ENCODE peak calls at places on chromosomes 2 and 18, in nine cellular contexts. I is Peyer's patch, W is PC-3, K is H1, G is psoas muscle, R is K562, M is IMR-90, U is esophagus muscularis mucosa, Q is astrocyte of the cerebellum. O is an unnamed sample.

GRCh38 chr2:8608411-8608954 is 73.4 kb upstream of the ID2 start:
- DNase-seq in W (no peak), M (no peak), R (no peak), G (no peak), U (no peak), Q (no peak), I (no peak), K (no peak), O (peak; percentile 64)

GRCh38 chr2:24652265-24653232 is 140.6 kb downstream of the PTRHD1 start:
- DNase-seq in Q (no peak), U (no peak), R (no peak), I (no peak), K (no peak), W (no peak), M (peak; percentile 2), G (no peak), O (no peak)

GRCh38 chr18:78751664-78752063 is 228.0 kb upstream of the SALL3 start:
- DNase-seq in U (no peak), I (peak; percentile 21), R (no peak), K (no peak), M (no peak), W (no peak), G (no peak), Q (no peak), O (no peak)

GRCh38 chr18:48887905-48888531 is 62.7 kb downstream of the SMAD7 start:
- DNase-seq in I (no peak), M (no peak), K (no peak), G (no peak), R (no peak), U (no peak), W (no peak), Q (no peak), O (no peak)

GRCh38 chr2:142104134-142104758 is 26.6 kb downstream of the LRP1B start:
- DNase-seq in U (no peak), R (no peak), Q (no peak), G (no peak), W (peak; percentile 2), I (no peak), K (no peak), M (no peak), O (no peak)

GRCh38 chr2:120761911-120762310 is 26.2 kb downstream of the GLI2 start:
- DNase-seq in U (no peak), W (no peak), K (no peak), R (no peak), I (no peak), M (no peak), Q (no peak), G (no peak), O (no peak)

GRCh38 chr2:124339709-124340108 is 314.6 kb downstream of the CNTNAP5 start:
- DNase-seq in U (no peak), G (no peak), W (no peak), I (no peak), K (no peak), M (no peak), Q (no peak), R (no peak), O (no peak)

GRCh38 chr18:62187543-62188378 is 706 bp downstream of the RELCH start:
- DNase-seq in U (no peak), M (peak; percentile 21), W (peak; percentile 32), R (peak; percentile 48), I (peak; percentile 48), G (no peak), K (peak; percentile 60), Q (peak; percentile 8), O (peak; percentile 37)

GRCh38 chr18:23825496-23825895 is 136.2 kb downstream of the LAMA3 start:
- DNase-seq in G (no peak), I (no peak), Q (no peak), R (no peak), U (no peak), K (no peak), W (no peak), M (no peak), O (no peak)

GRCh38 chr2:219798430-219798829 is 171.0 kb downstream of the SLC4A3 start:
- DNase-seq in W (no peak), Q (no peak), U (no peak), K (no peak), I (no peak), G (no peak), R (no peak), M (no peak), O (no peak)

GRCh38 chr2:189281151-189281550 is 101.6 kb upstream of the COL5A2 start:
- DNase-seq in Q (no peak), I (no peak), W (no peak), R (no peak), K (no peak), U (no peak), M (peak; percentile 8), G (no peak), O (no peak)

GRCh38 chr2:241891315-241891987 is 21.9 kb downstream of the RTP5 start:
- DNase-seq in W (no peak), Q (no peak), G (no peak), M (no peak), U (no peak), R (no peak), I (no peak), K (no peak), O (no peak)

GRCh38 chr2:146457221-146457620 is 1387.6 kb upstream of the ACVR2A start:
- DNase-seq in I (no peak), R (no peak), K (no peak), G (no peak), M (no peak), U (no peak), W (peak; percentile 10), Q (no peak), O (no peak)

GRCh38 chr2:116510117-116510671 is 1304.3 kb upstream of the DDX18 start:
- DNase-seq in M (no peak), Q (no peak), G (no peak), R (peak; percentile 1), I (no peak), K (no peak), U (no peak), W (peak; percentile 73), O (peak; percentile 2)

GRCh38 chr18:51425889-51426288 is 228.4 kb upstream of the MEX3C start:
- DNase-seq in G (peak; percentile 13), I (no peak), Q (no peak), M (no peak), R (no peak), W (no peak), U (no peak), K (no peak), O (peak; percentile 38)

GRCh38 chr2:4882421-4882820 is 809.8 kb upstream of the SOX11 start:
- DNase-seq in Q (no peak), R (no peak), W (peak; percentile 27), I (no peak), M (no peak), U (no peak), K (no peak), G (no peak), O (no peak)

GRCh38 chr2:223590964-223591363 is 11.2 kb downstream of the SCG2 start:
- DNase-seq in M (peak; percentile 92), K (no peak), W (peak; percentile 11), U (no peak), G (no peak), Q (no peak), I (no peak), R (no peak), O (no peak)

GRCh38 chr2:171244970-171245782 is 84.5 kb upstream of the TLK1 start:
- DNase-seq in R (peak; percentile 66), G (no peak), U (peak; percentile 7), M (peak; percentile 44), K (no peak), Q (no peak), I (no peak), W (peak; percentile 22), O (no peak)

GRCh38 chr2:128984066-128984465 is 665.4 kb upstream of the HS6ST1 start:
- DNase-seq in I (no peak), M (no peak), G (no peak), K (no peak), R (no peak), Q (no peak), W (no peak), U (peak; percentile 21), O (no peak)

GRCh38 chr2:51222106-51222505 is 190.2 kb upstream of the NRXN1 start:
- DNase-seq in M (no peak), R (no peak), K (no peak), G (no peak), I (no peak), Q (no peak), W (no peak), U (no peak), O (no peak)

GRCh38 chr2:148745151-148745851 is 100.8 kb downstream of the EPC2 start:
- DNase-seq in I (no peak), M (peak; percentile 50), K (no peak), G (no peak), Q (no peak), R (no peak), W (peak; percentile 20), U (no peak), O (no peak)

GRCh38 chr2:56084117-56084936 is 99.5 kb upstream of the CCDC85A start:
- DNase-seq in K (no peak), W (peak; percentile 63), G (no peak), I (no peak), R (no peak), M (no peak), U (no peak), Q (no peak), O (no peak)

GRCh38 chr2:219724628-219725027 is 97.2 kb downstream of the SLC4A3 start:
- DNase-seq in R (peak; percentile 63), M (peak; percentile 73), W (no peak), I (no peak), K (no peak), Q (no peak), G (no peak), U (peak; percentile 34), O (no peak)

GRCh38 chr2:9961014-9961413 is 9.5 kb downstream of the GRHL1 start:
- DNase-seq in U (no peak), G (no peak), R (peak; percentile 22), I (no peak), M (no peak), K (no peak), W (no peak), Q (no peak), O (no peak)
- TF ChIP-seq CTCF in U (no peak), G (no peak), R (no peak), I (no peak), M (no peak), K (no peak), W (no peak), Q (no peak), O (no peak)

GRCh38 chr2:20241973-20242726 is 17.2 kb upstream of the SDC1 start:
- DNase-seq in I (no peak), G (no peak), W (no peak), U (peak; percentile 75), Q (no peak), K (peak; percentile 93), M (no peak), R (peak; percentile 63), O (no peak)
- H3K4me3 ChIP-seq in I (no peak overlapping the region), G (no peak overlapping the region), W (no peak overlapping the region), U (no peak overlapping the region), Q (no peak overlapping the region), K (no peak overlapping the region), M (no peak overlapping the region), R (no peak overlapping the region), O (no peak overlapping the region)

GRCh38 chr2:65710779-65711295 is 278.4 kb upstream of the SPRED2 start:
- DNase-seq in K (no peak), Q (no peak), M (peak; percentile 8), W (peak; percentile 65), I (no peak), R (peak; percentile 21), G (no peak), U (no peak), O (peak; percentile 53)
- TF ChIP-seq CTCF in K (peak; percentile 77), Q (peak; percentile 53), M (peak; percentile 36), W (peak; percentile 79), I (no peak), R (peak; percentile 40), G (peak; percentile 11), U (no peak), O (peak; percentile 63)

GRCh38 chr2:203707530-203707929 is 1.1 kb downstream of the CD28 start:
- DNase-seq in K (no peak), M (no peak), W (no peak), G (no peak), R (no peak), I (no peak), Q (no peak), U (no peak), O (no peak)
- H3K4me3 ChIP-seq in K (no peak overlapping the region), M (no peak overlapping the region), W (no peak overlapping the region), G (no peak overlapping the region), R (no peak overlapping the region), I (peak overlapping the region; percentile 23), Q (no peak overlapping the region), U (no peak overlapping the region), O (peak overlapping the region; percentile 28)

O was measured in GM12865.